ENCODE peak calls at places on chromosomes 11 and 22, in four cellular contexts. T is right lobe of liver, L is psoas muscle, E is GM12864. Y is an unnamed sample.

GRCh38 chr11:64767344-64768299 is 7.8 kb upstream of the PYGM start:
- DNase-seq in T (no peak), L (peak), E (no peak), Y (no peak)

GRCh38 chr22:38352436-38352835 is 35.2 kb upstream of the CSNK1E start:
- DNase-seq in T (peak), L (no peak), E (no peak), Y (no peak)

GRCh38 chr11:64430570-64430969 is 71.6 kb downstream of the RPS6KA4 start:
- DNase-seq in T (peak), L (no peak), E (no peak), Y (no peak)

GRCh38 chr11:134879341-134879740 is 467.3 kb upstream of the B3GAT1 start:
- DNase-seq in T (no peak), L (no peak), E (no peak), Y (no peak)

GRCh38 chr11:2548596-2548995 is 103.8 kb downstream of the KCNQ1 start:
- DNase-seq in T (peak), L (no peak), E (no peak), Y (no peak)

GRCh38 chr11:104581246-104581980 is 316.8 kb downstream of the CASP12 start:
- DNase-seq in T (no peak), L (no peak), E (no peak), Y (no peak)

GRCh38 chr11:22049276-22049675 is 143.6 kb upstream of the ANO5 start:
- DNase-seq in T (no peak), L (no peak), E (no peak), Y (peak)

GRCh38 chr22:19121631-19122142 is 525 bp downstream of the DGCR2 start:
- DNase-seq in T (peak), L (peak), E (no peak), Y (no peak)

GRCh38 chr22:46043339-46043738 is 66.4 kb upstream of the WNT7B start:
- DNase-seq in T (peak), L (no peak), E (no peak), Y (no peak)

GRCh38 chr22:46043816-46044717 is 67.1 kb upstream of the WNT7B start:
- DNase-seq in T (no peak), L (no peak), E (no peak), Y (no peak)

GRCh38 chr22:46041642-46042041 is 64.7 kb upstream of the WNT7B start:
- DNase-seq in T (peak), L (no peak), E (no peak), Y (no peak)

GRCh38 chr22:46040471-46041465 is 63.8 kb upstream of the WNT7B start:
- DNase-seq in T (peak), L (no peak), E (no peak), Y (no peak)

DNA sequence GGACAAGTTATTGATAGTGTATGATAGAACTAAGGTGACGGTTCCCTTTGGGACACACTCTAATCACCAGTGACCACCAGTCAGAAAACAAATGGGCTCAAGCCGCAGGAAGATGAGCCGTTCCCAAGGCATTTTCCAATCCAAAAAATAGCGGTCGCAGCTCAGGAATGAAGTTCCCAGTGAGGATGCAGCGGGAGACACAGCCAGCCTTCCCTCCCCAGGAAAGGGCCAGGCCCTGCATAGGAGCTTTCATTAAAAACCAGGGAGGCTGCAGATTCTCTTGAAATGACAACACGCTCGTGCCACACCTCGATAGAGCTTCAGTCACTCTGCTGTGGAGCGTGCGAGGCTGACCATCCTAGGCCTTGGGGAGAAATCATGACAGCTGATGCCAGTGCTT is 65.8 kb upstream of the WNT7B start:
- DNase-seq in T (no peak), L (no peak), E (no peak), Y (no peak)
- H3K4me3 ChIP-seq in T (no peak), L (peak), E (no peak), Y (no peak)

DNA sequence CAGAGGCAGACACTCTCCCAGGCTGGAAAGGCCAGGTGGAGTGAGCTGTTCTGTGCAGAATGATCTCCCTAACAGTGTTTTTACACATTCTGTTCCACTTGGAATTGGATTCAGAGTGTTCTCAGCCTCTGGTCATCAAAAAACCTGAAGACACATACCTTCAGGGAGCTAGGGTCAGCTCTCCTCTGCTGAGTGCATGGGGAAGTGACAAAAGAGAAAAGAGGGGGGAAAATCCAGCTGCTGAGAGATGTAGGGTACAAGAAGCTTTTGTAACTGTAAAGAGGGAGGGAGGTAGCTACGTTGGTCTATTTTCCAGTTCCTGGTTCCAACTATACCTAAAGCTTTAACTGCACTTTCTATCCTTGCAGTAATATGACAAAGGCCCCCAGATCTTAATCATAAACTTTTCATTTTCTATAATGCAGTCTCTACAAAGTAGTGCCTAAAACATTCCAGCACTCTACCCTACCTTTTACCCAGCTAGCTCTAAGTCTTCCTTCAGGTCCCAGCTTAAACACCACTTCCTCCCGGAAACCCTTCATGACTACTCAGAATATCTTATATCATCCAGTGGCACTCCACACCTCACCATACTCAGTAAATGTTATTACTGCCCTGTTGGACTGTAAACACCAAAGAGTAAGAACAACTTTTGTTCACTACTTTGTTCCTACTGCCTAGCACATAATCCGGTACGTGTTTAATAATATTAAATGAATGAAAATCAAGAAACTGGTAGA is 9.2 kb downstream of the MAPK1 start:
- DNase-seq in T (no peak), L (no peak), E (no peak), Y (no peak)
- H3K4me3 ChIP-seq in T (no peak), L (no peak), E (no peak), Y (no peak)

GRCh38 chr22:33030923-33031525 is 27.2 kb downstream of the SYN3 start:
- DNase-seq in T (no peak), L (no peak), E (no peak), Y (no peak)
- H3K4me3 ChIP-seq in T (no peak), L (no peak), E (no peak), Y (no peak)

GRCh38 chr11:78929092-78929905 is 354.6 kb upstream of the NARS2 start:
- DNase-seq in T (no peak), L (no peak), E (no peak), Y (no peak)
- H3K4me3 ChIP-seq in T (no peak), L (no peak), E (no peak), Y (no peak)